ENCODE peak calls at places on chromosomes 12 and 14, in four cellular contexts. Y is CD4-positive, alpha-beta T cell; C is AG09319; U is HL-60. Z is an unnamed sample.

GRCh38 chr12:56001446-56002100 is 4.5 kb downstream of the SUOX start:
- DNase-seq in Y (no peak), C (no peak), U (no peak), Z (no peak)

GRCh38 chr12:30732954-30733637 is 21.7 kb downstream of the CAPRIN2 start:
- DNase-seq in Y (no peak), C (no peak), U (no peak), Z (no peak)

GRCh38 chr14:53054457-53054856 is 98.7 kb downstream of the DDHD1 start:
- DNase-seq in Y (no peak), C (peak), U (no peak), Z (no peak)

GRCh38 chr12:101042211-101042610 is 167.8 kb downstream of the SLC5A8 start:
- DNase-seq in Y (no peak), C (no peak), U (no peak), Z (no peak)

GRCh38 chr14:99231850-99232401 is 40.1 kb downstream of the BCL11B start:
- DNase-seq in Y (no peak), C (no peak), U (no peak), Z (no peak)

GRCh38 chr12:110705309-110705708 is 16.4 kb upstream of the HVCN1 start:
- DNase-seq in Y (no peak), C (no peak), U (no peak), Z (no peak)

GRCh38 chr14:65433157-65433556 is 20.6 kb downstream of the FUT8 start:
- DNase-seq in Y (no peak), C (no peak), U (no peak), Z (no peak)

GRCh38 chr14:67652189-67652588 is 22.2 kb downstream of the VTI1B start:
- DNase-seq in Y (no peak), C (no peak), U (no peak), Z (no peak)

GRCh38 chr12:20426191-20426590 is 57.9 kb downstream of the PDE3A start:
- DNase-seq in Y (no peak), C (peak), U (no peak), Z (no peak)

GRCh38 chr14:101122114-101122854 is 218.8 kb upstream of the RTL1 start:
- DNase-seq in Y (no peak), C (no peak), U (no peak), Z (no peak)

GRCh38 chr14:104114421-104115130 is 23.8 kb upstream of the KIF26A start:
- DNase-seq in Y (no peak), C (no peak), U (no peak), Z (peak)

GRCh38 chr12:70364695-70365397 is 1.2 kb upstream of the KCNMB4 start:
- DNase-seq in Y (no peak), C (no peak), U (no peak), Z (no peak)

GRCh38 chr12:4214912-4215861 is 58.4 kb upstream of the CCND2 start:
- DNase-seq in Y (peak), C (no peak), U (peak), Z (peak)

GRCh38 chr12:98725481-98726247 is 80.6 kb downstream of the APAF1 start:
- DNase-seq in Y (peak), C (no peak), U (peak), Z (no peak)

GRCh38 chr14:31536201-31536960 is 24.8 kb upstream of the NUBPL start:
- DNase-seq in Y (no peak), C (no peak), U (no peak), Z (no peak)

GRCh38 chr14:29370024-29370423 is 557.6 kb downstream of the PRKD1 start:
- DNase-seq in Y (no peak), C (no peak), U (no peak), Z (no peak)

GRCh38 chr12:107570721-107571120 is 114.9 kb upstream of the PWP1 start:
- DNase-seq in Y (no peak), C (no peak), U (no peak), Z (no peak)

DNA sequence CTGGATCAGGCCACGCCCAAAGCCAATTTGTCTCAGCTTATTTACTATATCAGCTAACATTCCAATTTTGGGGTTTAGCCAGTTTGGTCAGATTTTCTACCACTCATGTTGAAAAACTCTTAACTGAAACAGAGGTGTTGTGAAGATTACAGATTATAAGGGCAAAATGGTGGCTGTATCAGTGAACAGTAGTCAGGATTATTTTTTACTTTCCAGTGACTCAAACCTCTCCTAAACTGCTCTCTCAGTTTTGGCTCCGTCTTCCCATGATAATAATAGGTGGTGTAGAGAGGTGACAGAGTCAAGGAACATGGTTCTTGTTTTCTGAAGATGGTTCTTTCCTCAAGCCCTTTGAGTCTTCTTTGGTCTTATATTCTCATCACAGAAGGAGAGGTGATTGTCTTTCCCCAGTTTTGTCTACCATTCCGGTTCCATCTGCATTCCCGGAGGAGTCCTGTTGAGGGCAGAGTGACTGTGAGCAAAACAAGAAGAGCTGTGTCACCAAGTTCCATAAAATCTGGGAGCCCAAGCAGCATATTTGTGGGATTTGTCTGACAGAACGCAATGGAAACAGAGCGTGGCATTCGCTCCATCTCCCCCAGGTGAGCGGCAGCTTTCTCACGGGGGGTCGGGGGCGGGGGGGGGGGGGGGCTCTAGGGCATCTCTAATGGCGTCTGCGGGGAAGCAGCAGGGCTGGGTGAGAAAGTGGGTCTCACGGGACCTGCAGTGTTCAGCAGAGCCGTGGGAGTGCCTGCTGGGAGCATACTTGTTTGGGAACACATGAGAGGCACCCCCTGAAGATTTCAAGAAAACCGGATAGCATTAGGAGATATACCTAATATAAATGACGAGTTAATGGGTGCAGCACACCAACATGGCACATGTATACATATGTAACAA is 59.1 kb downstream of the TBC1D30 start:
- DNase-seq in Y (no peak), C (no peak), U (no peak), Z (no peak)
- TF ChIP-seq CTCF in Y (no peak), C (no peak), U (no peak), Z (no peak)

DNA sequence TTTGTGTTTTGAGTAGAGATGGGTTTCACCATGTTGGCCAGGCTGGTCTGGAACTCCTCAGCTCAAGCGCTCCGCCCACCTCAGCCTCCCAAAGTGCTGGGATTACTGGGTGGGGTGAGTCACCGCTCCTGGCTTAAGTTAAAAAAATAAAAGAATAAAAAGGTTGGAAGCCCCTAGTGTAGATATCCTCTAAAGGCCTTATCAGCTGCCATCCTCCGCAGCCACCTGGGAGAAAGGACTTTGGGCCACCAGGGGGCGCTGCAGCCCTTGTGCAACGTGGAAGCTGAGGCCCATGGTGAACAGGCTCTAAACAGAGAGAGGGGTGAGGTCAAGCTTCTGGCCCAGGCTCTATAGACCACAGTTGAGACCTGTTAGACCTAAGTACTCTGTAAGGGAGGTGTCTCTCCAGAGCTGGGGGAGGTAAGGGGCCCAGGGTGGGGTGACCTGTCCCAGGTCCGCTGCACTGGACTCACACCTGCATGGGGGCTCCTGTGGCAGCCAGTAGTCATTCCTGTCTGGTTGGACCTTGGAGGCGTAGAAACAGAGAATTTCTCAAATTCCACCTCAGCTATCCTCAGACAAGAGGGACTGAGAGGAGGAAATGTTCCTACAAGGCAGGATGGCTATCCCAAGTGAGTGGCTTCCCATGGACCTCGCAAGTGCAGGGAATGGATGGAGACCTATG is 14.0 kb upstream of the RACGAP1 start:
- DNase-seq in Y (peak), C (peak), U (peak), Z (peak)
- TF ChIP-seq CTCF in Y (peak), C (peak), U (peak), Z (peak)

DNA sequence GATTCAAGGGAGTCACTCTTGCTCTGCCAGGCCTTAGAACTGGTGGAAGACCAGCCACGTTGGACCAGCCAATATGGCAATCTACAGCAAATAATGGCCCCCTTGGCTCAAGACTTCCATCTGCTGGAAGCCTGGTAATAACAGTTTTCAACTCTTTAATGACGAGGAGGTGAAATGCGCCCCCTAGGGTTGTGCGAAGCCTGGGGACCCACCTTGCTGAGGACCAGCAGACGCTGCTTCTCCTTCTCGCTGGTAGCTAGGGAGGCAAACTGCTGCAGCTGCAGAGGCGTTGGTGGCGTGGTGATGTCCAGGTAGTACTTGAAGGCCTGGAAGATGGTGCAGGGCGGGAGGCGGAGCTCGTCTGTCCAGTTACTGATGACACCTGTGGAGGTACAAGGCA is 41.5 kb upstream of the FBXO21 start:
- DNase-seq in Y (no peak), C (no peak), U (no peak), Z (no peak)
- TF ChIP-seq CTCF in Y (no peak), C (no peak), U (no peak), Z (no peak)

DNA sequence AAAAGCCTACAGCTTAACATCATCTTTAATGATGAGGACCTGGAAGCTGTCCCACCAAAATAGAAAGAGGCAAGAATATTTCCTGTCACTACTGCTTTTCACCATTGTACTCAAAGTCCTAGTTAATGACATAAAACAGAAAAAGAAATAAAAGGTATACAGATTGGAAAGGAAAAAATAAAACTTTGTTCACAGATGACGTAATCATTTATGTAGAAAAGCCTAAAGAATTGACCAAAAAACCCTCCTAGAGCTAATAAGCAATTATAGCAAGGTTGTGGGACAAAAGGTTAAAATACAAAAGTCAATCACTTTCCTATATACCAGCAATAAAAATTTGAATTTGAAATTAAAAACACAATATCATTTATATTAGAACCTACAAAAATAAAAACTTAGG is 97.2 kb upstream of the MDGA2 start:
- DNase-seq in Y (no peak), C (no peak), U (no peak), Z (no peak)
- TF ChIP-seq CTCF in Y (no peak), C (no peak), U (no peak), Z (no peak)

DNA sequence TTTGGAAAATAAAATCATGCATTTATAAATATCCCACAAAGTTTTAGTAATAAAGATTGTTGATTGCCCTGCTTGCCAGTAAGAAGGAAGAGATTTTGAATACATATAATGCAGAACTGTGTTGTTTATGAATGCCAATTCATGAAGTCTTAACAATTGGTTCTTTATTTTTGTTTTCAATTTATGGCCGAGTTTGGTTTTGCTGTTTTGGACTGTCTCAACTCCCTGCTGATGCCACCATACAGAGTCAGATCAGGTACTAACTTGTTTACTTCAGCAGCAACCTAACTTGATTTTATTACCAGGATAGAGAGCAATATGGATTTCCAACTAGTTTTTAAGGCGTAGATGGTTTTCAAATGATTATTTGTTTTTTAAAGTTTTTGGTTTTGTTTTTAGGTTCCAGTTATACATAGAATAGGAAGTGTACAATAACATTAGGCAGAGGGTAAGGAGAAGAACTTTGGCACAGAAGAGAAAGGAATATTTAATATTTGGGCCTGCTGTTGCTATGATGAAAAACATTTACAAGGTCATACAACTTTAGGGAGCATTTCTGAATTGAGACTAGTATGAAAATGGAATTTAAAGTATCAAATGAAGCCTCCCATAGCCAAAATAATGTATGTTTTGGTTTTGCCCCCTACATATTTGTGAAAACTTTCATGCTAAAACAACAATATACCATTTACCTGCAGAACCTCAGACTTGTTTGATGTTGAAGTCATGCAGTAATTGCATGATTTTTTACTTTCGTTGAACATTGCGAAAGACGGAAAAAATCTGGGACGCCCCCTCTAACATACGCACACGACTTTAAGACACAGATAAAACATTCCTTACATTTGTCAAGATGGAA is 904 bp upstream of the FAM177A1 start:
- DNase-seq in Y (no peak), C (no peak), U (no peak), Z (no peak)
- TF ChIP-seq CTCF in Y (no peak), C (no peak), U (no peak), Z (no peak)

DNA sequence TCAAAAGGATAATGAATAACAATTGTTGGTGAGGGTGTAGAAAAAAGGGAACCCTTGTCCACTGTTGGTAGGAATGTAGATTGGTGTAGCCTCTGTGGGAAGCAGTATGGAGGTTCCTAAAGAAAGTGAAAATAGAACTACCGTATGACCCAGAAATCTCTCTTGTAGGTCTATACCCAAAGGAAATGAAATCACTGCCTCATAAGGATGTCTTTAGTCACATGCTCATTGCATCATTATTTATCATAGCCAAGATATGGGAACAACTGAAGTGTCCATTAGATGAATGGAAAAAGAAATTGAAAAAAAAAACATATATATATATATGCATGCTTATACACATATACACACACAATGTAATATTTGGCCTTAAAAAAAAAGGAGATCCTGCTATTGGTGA is 158.8 kb upstream of the NPAS3 start:
- DNase-seq in Y (no peak), C (no peak), U (no peak), Z (no peak)
- TF ChIP-seq CTCF in Y (no peak), C (no peak), U (no peak), Z (no peak)

DNA sequence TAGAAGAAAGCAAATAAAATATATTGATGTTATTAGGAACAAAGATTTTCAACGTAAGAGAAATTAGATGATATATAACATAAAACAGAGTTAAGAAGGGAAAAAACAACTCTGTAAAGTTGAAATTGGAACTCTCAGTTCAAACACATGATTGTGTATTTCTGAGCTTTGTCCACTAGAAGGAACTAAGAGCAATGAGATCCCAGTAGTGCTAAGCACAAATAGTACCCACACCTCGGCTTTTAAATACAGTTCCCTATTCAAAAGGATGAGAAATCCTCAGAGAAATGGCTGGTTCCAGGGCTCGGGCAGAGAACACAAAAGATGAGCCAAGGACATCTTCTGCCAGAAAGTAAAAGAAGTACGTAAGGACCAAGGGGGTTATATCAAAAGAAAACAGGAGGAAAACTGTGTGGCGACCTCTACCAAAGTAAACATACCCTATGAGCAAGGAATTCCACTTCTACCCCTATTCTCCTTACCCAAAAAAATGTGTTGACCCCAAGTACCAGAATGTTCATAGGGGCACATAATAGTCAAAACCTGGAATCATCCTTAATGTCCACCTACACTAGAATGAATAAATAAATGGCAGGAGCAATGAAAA is 96.6 kb downstream of the SPTSSA start:
- DNase-seq in Y (no peak), C (no peak), U (no peak), Z (no peak)
- TF ChIP-seq CTCF in Y (no peak), C (peak), U (no peak), Z (peak)

GRCh38 chr14:48616941-48617340 is 941.5 kb upstream of the MDGA2 start:
- DNase-seq in Y (no peak), C (no peak), U (no peak), Z (no peak)
- TF ChIP-seq CTCF in Y (no peak), C (no peak), U (no peak), Z (no peak)

DNA sequence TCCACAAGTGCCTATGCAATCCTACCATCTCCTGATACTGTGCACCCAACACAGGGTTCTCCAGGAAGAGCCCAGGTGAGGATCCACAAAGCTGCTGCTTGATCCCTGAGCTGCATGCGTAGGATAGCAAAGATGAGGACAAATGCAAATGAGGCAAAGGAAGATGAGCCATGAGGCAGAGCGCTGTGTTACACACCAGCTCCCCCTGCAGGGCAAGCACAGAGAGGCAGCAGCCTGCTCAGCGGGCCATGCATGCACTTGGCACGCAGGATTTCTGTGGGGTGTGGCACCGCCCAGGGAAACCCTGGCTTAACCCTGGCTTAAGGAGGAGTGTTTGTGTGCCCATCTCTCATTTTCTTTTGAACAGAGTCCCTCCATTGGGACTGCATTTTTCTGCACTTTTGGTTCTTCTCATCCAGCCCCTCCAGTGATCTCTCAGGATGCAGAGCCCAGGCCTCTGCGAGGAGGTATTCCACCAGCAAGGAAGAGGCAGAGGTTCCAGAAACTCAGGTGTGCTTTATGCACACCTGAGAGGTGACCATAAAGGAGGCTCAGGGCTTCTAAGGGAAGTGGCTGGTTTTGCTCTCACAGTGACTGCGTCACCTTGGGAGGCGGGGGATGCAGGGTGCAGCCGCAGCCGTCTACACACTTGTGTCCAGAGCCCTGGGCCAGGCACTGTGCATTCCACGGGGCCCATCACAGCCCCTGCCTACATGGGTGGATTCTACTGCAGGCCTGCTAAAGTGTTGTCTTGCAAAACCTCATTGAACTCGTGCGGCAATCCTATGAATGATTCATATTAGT is 973.3 kb upstream of the TMEM132C start:
- DNase-seq in Y (peak), C (peak), U (peak), Z (peak)
- TF ChIP-seq CTCF in Y (peak), C (peak), U (peak), Z (peak)

GRCh38 chr12:33876618-33877017 is 145.7 kb upstream of the ALG10 start:
- DNase-seq in Y (no peak), C (no peak), U (no peak), Z (no peak)
- TF ChIP-seq CTCF in Y (no peak), C (no peak), U (no peak), Z (no peak)

Z was measured in CD14-positive monocyte.